ENCODE peak calls at places on chromosome 19, in ten cellular contexts. B is NCI-H1930, Z is progenitor cell of endocrine pancreas, X is caudate nucleus, D is thoracic aorta, P is A549, N is endothelial cell of umbilical vein, E is HCEC 1CT, K is ACHN, Q is KBM-7. R is an unnamed sample.
A peak's percentile ranks its signal among the peaks of the same experiment; 100 is the strongest.

GRCh38 chr19:2613507-2614295 is 88.8 kb downstream of the GNG7 start:
- DNase-seq in X (no peak), D (no peak), E (peak; percentile 31), P (peak; percentile 41), Z (no peak), B (no peak), Q (no peak), N (peak; percentile 23), K (peak; percentile 30), R (no peak)

GRCh38 chr19:49570138-49570856 is 10.1 kb downstream of the NOSIP start:
- DNase-seq in E (peak; percentile 75), X (no peak), Z (peak; percentile 51), N (peak; percentile 80), P (peak; percentile 92), B (peak; percentile 82), D (no peak), K (peak; percentile 80), Q (peak; percentile 87), R (no peak)

GRCh38 chr19:55406091-55406868 is 1.3 kb downstream of the UBE2S start:
- DNase-seq in K (no peak), Z (no peak), D (no peak), B (no peak), Q (no peak), E (no peak), P (no peak), X (no peak), N (no peak), R (no peak)

GRCh38 chr19:45059258-45059965 is 16.9 kb downstream of the ZNF296 start:
- DNase-seq in E (peak; percentile 60), N (peak; percentile 75), D (no peak), K (peak; percentile 63), P (peak; percentile 88), B (peak; percentile 37), Q (peak; percentile 84), Z (peak; percentile 82), X (peak; percentile 37), R (peak; percentile 37)

GRCh38 chr19:5774921-5775320 is 9.6 kb downstream of the PRR22 start:
- DNase-seq in D (no peak), X (no peak), Z (no peak), E (no peak), K (no peak), P (no peak), N (no peak), Q (no peak), B (no peak), R (peak; percentile 16)

GRCh38 chr19:18647371-18647767 is 10.5 kb downstream of the KLHL26 start:
- DNase-seq in Z (no peak), E (no peak), K (no peak), P (no peak), D (no peak), Q (no peak), N (no peak), B (no peak), X (no peak), R (no peak)

GRCh38 chr19:19109601-19110000 is 28.7 kb downstream of the TMEM161A start:
- DNase-seq in D (no peak), N (no peak), P (no peak), X (no peak), B (no peak), E (peak; percentile 17), K (no peak), Z (no peak), Q (no peak), R (no peak)

GRCh38 chr19:54460230-54461005 is 3.2 kb downstream of the LENG9 start:
- DNase-seq in B (no peak), E (no peak), K (no peak), X (no peak), P (no peak), Q (no peak), D (no peak), Z (no peak), N (no peak), R (no peak)